ENCODE peak calls at places on chromosomes 12 and 14, in six cellular contexts. One of them, this sample, is unnamed.

GRCh38 chr12:124635316-124635715 is 67.9 kb upstream of the NCOR2 start:
- DNase-seq in endothelial cell of umbilical vein: no peak
- DNase-seq in suprapubic skin: no peak
- DNase-seq in AG10803: no peak
- DNase-seq in endothelial cell: no peak
- DNase-seq in AG09309: no peak
- DNase-seq in this sample: no peak

GRCh38 chr12:1925125-1925963 is 6.9 kb upstream of the CACNA2D4 start:
- DNase-seq in endothelial cell: no peak
- DNase-seq in AG10803: no peak
- DNase-seq in endothelial cell of umbilical vein: no peak
- DNase-seq in AG09309: no peak
- DNase-seq in suprapubic skin: no peak
- DNase-seq in this sample: no peak

GRCh38 chr14:78286210-78286609 is 116.0 kb downstream of the NRXN3 start:
- DNase-seq in AG09309: no peak
- DNase-seq in endothelial cell of umbilical vein: no peak
- DNase-seq in AG10803: no peak
- DNase-seq in suprapubic skin: no peak
- DNase-seq in endothelial cell: no peak
- DNase-seq in this sample: no peak

GRCh38 chr12:113867258-113867657 is 98.9 kb downstream of the RBM19 start:
- DNase-seq in AG09309: no peak
- DNase-seq in suprapubic skin: no peak
- DNase-seq in endothelial cell: peak
- DNase-seq in AG10803: peak
- DNase-seq in endothelial cell of umbilical vein: no peak
- DNase-seq in this sample: no peak

GRCh38 chr12:1826867-1827705 is 6.7 kb downstream of the LRTM2 start:
- DNase-seq in AG09309: no peak
- DNase-seq in endothelial cell of umbilical vein: no peak
- DNase-seq in suprapubic skin: no peak
- DNase-seq in endothelial cell: no peak
- DNase-seq in AG10803: no peak
- DNase-seq in this sample: no peak

GRCh38 chr14:61528591-61529021 is 166.7 kb upstream of the HIF1A start:
- DNase-seq in endothelial cell: no peak
- DNase-seq in suprapubic skin: no peak
- DNase-seq in AG10803: peak
- DNase-seq in endothelial cell of umbilical vein: no peak
- DNase-seq in AG09309: peak
- DNase-seq in this sample: no peak

GRCh38 chr14:76922599-76922998 is 96.4 kb downstream of the LRRC74A start:
- DNase-seq in AG09309: no peak
- DNase-seq in endothelial cell of umbilical vein: no peak
- DNase-seq in endothelial cell: no peak
- DNase-seq in suprapubic skin: no peak
- DNase-seq in AG10803: peak
- DNase-seq in this sample: no peak

GRCh38 chr12:46920503-46920902 is 94.7 kb upstream of the SLC38A4 start:
- DNase-seq in AG10803: no peak
- DNase-seq in endothelial cell: no peak
- DNase-seq in AG09309: no peak
- DNase-seq in endothelial cell of umbilical vein: no peak
- DNase-seq in suprapubic skin: no peak
- DNase-seq in this sample: no peak

GRCh38 chr12:5217936-5218335 is 174.3 kb downstream of the KCNA5 start:
- DNase-seq in endothelial cell: no peak
- DNase-seq in AG10803: no peak
- DNase-seq in suprapubic skin: no peak
- DNase-seq in endothelial cell of umbilical vein: no peak
- DNase-seq in AG09309: no peak
- DNase-seq in this sample: no peak

GRCh38 chr14:22559041-22559440 is 30.0 kb downstream of the DAD1 start:
- DNase-seq in AG09309: no peak
- DNase-seq in endothelial cell of umbilical vein: no peak
- DNase-seq in AG10803: no peak
- DNase-seq in suprapubic skin: no peak
- DNase-seq in endothelial cell: no peak
- DNase-seq in this sample: no peak
- TF ChIP-seq CTCF in AG09309: no peak
- TF ChIP-seq CTCF in endothelial cell of umbilical vein: no peak
- TF ChIP-seq CTCF in AG10803: no peak
- TF ChIP-seq CTCF in suprapubic skin: no peak
- TF ChIP-seq CTCF in endothelial cell: no peak
- TF ChIP-seq CTCF in this sample: no peak

DNA sequence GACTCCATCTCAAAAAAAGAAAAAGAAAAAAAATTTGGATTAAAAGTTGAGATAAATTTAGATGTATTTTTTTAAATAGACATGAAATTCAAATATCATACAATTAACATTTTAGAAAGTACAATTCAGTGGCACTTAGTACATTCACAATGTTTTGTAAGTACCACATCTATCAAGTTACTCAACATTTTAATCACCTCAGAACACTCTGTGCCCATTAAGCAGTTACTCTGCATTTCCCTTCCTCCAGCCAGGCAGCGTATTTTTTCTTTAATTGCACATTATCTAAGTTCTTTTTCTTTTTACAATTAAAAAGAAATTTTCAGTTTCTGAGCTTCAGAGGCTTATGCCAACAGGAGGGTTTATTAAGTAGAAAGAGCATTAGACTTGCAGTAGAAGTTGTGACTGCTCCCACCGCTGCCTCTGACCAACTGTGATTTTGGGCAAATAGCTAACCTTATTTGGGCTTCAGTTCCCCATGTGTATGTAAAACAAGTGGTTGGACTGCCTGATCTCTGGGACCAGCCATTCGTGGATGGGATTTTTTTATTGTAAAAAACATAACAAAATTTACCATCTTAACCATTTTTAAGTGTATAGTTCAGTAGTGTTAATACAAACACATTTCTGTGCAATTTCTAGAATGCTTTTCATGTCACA is 65.7 kb downstream of the WNK1 start:
- DNase-seq in endothelial cell of umbilical vein: no peak
- DNase-seq in suprapubic skin: no peak
- DNase-seq in endothelial cell: no peak
- DNase-seq in AG09309: no peak
- DNase-seq in AG10803: no peak
- DNase-seq in this sample: no peak
- TF ChIP-seq CTCF in endothelial cell of umbilical vein: no peak
- TF ChIP-seq CTCF in suprapubic skin: no peak
- TF ChIP-seq CTCF in endothelial cell: no peak
- TF ChIP-seq CTCF in AG09309: no peak
- TF ChIP-seq CTCF in AG10803: no peak
- TF ChIP-seq CTCF in this sample: no peak

DNA sequence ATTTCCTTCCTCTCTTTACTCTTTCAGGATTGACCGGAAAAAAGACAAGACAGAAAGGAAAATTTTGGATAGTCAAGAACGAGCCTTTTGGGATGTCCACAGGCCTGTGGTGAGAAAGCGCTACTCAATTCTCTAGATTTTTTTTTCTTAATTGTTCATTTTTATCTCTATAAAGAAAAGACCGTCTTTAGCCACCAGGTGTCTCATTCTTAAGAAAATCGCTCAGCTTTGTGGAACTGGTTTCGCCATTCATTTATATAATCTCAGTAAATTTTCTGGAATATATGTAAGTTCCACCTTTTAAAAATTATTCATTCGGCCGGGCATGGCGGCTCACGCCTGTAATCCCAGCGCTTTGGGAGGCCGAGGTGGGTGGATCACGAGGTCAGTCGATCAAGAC is 421.1 kb downstream of the DPF3 start:
- DNase-seq in AG09309: no peak
- DNase-seq in endothelial cell of umbilical vein: no peak
- DNase-seq in endothelial cell: no peak
- DNase-seq in suprapubic skin: no peak
- DNase-seq in AG10803: no peak
- DNase-seq in this sample: no peak
- TF ChIP-seq CTCF in AG09309: no peak
- TF ChIP-seq CTCF in endothelial cell of umbilical vein: no peak
- TF ChIP-seq CTCF in endothelial cell: peak
- TF ChIP-seq CTCF in suprapubic skin: no peak
- TF ChIP-seq CTCF in AG10803: no peak
- TF ChIP-seq CTCF in this sample: no peak

GRCh38 chr14:56490379-56490778 is 89.2 kb upstream of the TMEM260 start:
- DNase-seq in suprapubic skin: no peak
- DNase-seq in endothelial cell: no peak
- DNase-seq in AG10803: peak
- DNase-seq in endothelial cell of umbilical vein: peak
- DNase-seq in AG09309: no peak
- DNase-seq in this sample: no peak
- TF ChIP-seq CTCF in suprapubic skin: peak
- TF ChIP-seq CTCF in endothelial cell: peak
- TF ChIP-seq CTCF in AG10803: peak
- TF ChIP-seq CTCF in endothelial cell of umbilical vein: peak
- TF ChIP-seq CTCF in AG09309: peak
- TF ChIP-seq CTCF in this sample: peak

GRCh38 chr12:57230381-57231155 is 1.1 kb downstream of the SHMT2 start:
- DNase-seq in AG09309: no peak
- DNase-seq in endothelial cell of umbilical vein: no peak
- DNase-seq in endothelial cell: no peak
- DNase-seq in AG10803: no peak
- DNase-seq in suprapubic skin: no peak
- DNase-seq in this sample: no peak

GRCh38 chr12:57227315-57228115 is 2.0 kb upstream of the SHMT2 start:
- DNase-seq in endothelial cell: no peak
- DNase-seq in suprapubic skin: no peak
- DNase-seq in AG10803: peak
- DNase-seq in AG09309: no peak
- DNase-seq in endothelial cell of umbilical vein: no peak
- DNase-seq in this sample: no peak

GRCh38 chr12:57231276-57232021 is 1.9 kb downstream of the SHMT2 start:
- DNase-seq in endothelial cell: no peak
- DNase-seq in AG09309: no peak
- DNase-seq in suprapubic skin: no peak
- DNase-seq in endothelial cell of umbilical vein: no peak
- DNase-seq in AG10803: no peak
- DNase-seq in this sample: no peak

GRCh38 chr12:57229634-57230380 is at the start of gene SHMT2:
- DNase-seq in AG09309: peak
- DNase-seq in suprapubic skin: peak
- DNase-seq in AG10803: peak
- DNase-seq in endothelial cell of umbilical vein: peak
- DNase-seq in endothelial cell: peak
- DNase-seq in this sample: peak

GRCh38 chr12:57229041-57229633 is 374 bp upstream of the SHMT2 start:
- DNase-seq in suprapubic skin: no peak
- DNase-seq in endothelial cell of umbilical vein: no peak
- DNase-seq in AG09309: no peak
- DNase-seq in endothelial cell: no peak
- DNase-seq in AG10803: peak
- DNase-seq in this sample: no peak
- TF ChIP-seq CTCF in suprapubic skin: no peak
- TF ChIP-seq CTCF in endothelial cell of umbilical vein: no peak
- TF ChIP-seq CTCF in AG09309: no peak
- TF ChIP-seq CTCF in endothelial cell: no peak
- TF ChIP-seq CTCF in AG10803: no peak
- TF ChIP-seq CTCF in this sample: no peak

DNA sequence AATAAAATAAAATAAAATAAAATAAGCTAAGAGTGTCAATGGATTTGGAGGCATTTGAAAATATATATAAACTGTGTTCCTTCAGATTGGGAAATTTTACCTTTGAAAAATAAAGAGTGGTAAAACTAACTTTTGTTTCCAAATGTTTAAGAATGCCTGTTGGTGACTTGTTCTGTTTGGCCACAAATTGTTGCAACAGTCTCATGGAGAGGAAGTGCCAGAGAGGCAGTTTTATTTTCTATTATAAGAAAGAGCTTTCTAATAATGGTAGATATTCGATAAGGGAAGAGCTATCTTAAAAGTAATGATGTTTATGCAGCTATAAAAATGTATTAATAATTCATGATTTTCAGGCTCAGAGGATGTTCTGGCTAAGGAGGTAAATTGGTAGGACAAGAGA is 68.8 kb upstream of the MDGA2 start:
- DNase-seq in suprapubic skin: no peak
- DNase-seq in AG09309: no peak
- DNase-seq in endothelial cell: no peak
- DNase-seq in endothelial cell of umbilical vein: no peak
- DNase-seq in AG10803: no peak
- DNase-seq in this sample: no peak
- TF ChIP-seq CTCF in suprapubic skin: no peak
- TF ChIP-seq CTCF in AG09309: no peak
- TF ChIP-seq CTCF in endothelial cell: no peak
- TF ChIP-seq CTCF in endothelial cell of umbilical vein: no peak
- TF ChIP-seq CTCF in AG10803: no peak
- TF ChIP-seq CTCF in this sample: no peak

DNA sequence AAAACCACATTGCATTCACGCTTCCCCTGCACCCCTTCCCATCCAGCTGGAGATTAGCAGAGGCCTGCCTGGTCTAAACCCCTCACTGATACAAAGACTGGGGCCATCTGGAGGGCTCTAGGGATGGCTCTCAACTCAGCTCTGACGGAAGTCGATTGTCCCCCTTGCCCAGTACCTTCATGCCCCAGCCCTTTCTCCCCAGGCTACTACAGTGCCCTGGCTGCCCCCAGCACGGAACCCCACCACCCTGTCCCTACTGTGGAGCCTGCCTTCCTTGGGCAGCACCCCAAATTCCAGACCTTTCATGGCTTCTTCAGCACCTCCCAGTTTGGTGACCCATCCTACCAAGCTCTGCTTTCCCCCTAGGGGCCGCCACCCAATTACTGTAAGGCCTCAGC is 25.6 kb downstream of the ZFP36L1 start:
- DNase-seq in AG10803: no peak
- DNase-seq in endothelial cell: no peak
- DNase-seq in endothelial cell of umbilical vein: no peak
- DNase-seq in suprapubic skin: peak
- DNase-seq in AG09309: no peak
- DNase-seq in this sample: no peak
- TF ChIP-seq CTCF in AG10803: no peak
- TF ChIP-seq CTCF in endothelial cell: no peak
- TF ChIP-seq CTCF in endothelial cell of umbilical vein: no peak
- TF ChIP-seq CTCF in suprapubic skin: no peak
- TF ChIP-seq CTCF in AG09309: no peak
- TF ChIP-seq CTCF in this sample: no peak

DNA sequence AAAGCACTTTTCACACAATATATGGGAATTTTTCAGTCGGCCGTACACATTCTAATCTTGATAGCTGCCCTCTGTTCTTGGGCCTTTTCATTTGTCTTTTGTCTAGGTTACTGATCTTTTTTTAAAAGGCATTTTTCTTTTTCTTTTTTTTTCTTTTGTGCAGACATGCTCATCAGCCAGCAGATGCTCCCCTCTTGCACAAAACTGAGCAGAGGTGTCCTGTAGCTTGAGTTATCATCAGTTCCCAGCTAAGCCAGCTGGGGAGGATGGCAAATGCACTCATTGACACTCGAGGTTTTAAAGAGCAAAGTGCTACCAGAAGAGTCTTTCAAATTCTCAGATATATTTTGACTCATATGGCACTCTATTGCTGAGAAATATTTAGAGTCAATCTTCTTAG is 913.9 kb upstream of the SEL1L start:
- DNase-seq in AG09309: no peak
- DNase-seq in AG10803: no peak
- DNase-seq in suprapubic skin: no peak
- DNase-seq in endothelial cell: no peak
- DNase-seq in endothelial cell of umbilical vein: no peak
- DNase-seq in this sample: no peak
- TF ChIP-seq CTCF in AG09309: no peak
- TF ChIP-seq CTCF in AG10803: no peak
- TF ChIP-seq CTCF in suprapubic skin: no peak
- TF ChIP-seq CTCF in endothelial cell: no peak
- TF ChIP-seq CTCF in endothelial cell of umbilical vein: no peak
- TF ChIP-seq CTCF in this sample: no peak

GRCh38 chr14:59482471-59483331 is 1.5 kb downstream of the L3HYPDH start:
- DNase-seq in AG09309: peak
- DNase-seq in endothelial cell: no peak
- DNase-seq in suprapubic skin: no peak
- DNase-seq in endothelial cell of umbilical vein: peak
- DNase-seq in AG10803: peak
- DNase-seq in this sample: peak
- TF ChIP-seq CTCF in AG09309: no peak
- TF ChIP-seq CTCF in endothelial cell: no peak
- TF ChIP-seq CTCF in suprapubic skin: no peak
- TF ChIP-seq CTCF in endothelial cell of umbilical vein: no peak
- TF ChIP-seq CTCF in AG10803: no peak
- TF ChIP-seq CTCF in this sample: no peak

This sample was measured in BJ.